ENCODE peak calls at places on chromosomes 7 and 10, in ten cellular contexts. F, T, O, A, I, D, R, W, V and X are unnamed samples.

GRCh38 chr7:15854841-15855576 is 168.5 kb upstream of the MEOX2 start:
- DNase-seq in F (no peak), T (no peak), A (no peak), I (no peak), V (no peak), D (no peak), W (no peak), O (no peak), R (no peak), X (no peak)

GRCh38 chr10:8489823-8490222 is 435.3 kb downstream of the GATA3 start:
- DNase-seq in W (no peak), V (no peak), D (no peak), A (no peak), F (no peak), I (no peak), T (no peak), O (no peak), R (no peak), X (no peak)

GRCh38 chr7:30249316-30249715 is 35.1 kb upstream of the ZNRF2 start:
- DNase-seq in D (no peak), V (no peak), A (no peak), T (no peak), R (no peak), I (no peak), W (no peak), O (no peak), F (no peak), X (no peak)

GRCh38 chr7:80372415-80372814 is 139.4 kb downstream of the GNAT3 start:
- DNase-seq in A (no peak), O (no peak), F (no peak), D (no peak), R (no peak), V (no peak), T (no peak), W (no peak), I (no peak), X (no peak)

GRCh38 chr7:55128693-55129394 is 110.0 kb downstream of the EGFR start:
- DNase-seq in R (no peak), I (no peak), O (no peak), V (peak), D (no peak), F (no peak), A (peak), T (no peak), W (no peak), X (no peak)

GRCh38 chr7:73343671-73344380 is 15.9 kb downstream of the FKBP6 start:
- DNase-seq in I (no peak), A (no peak), V (no peak), D (no peak), O (no peak), T (no peak), F (no peak), R (no peak), W (no peak), X (no peak)

GRCh38 chr10:31959461-31960173 is 31.0 kb upstream of the ARHGAP12 start:
- DNase-seq in O (no peak), A (no peak), W (no peak), I (peak), D (no peak), T (no peak), R (no peak), V (no peak), F (no peak), X (no peak)

GRCh38 chr7:158431941-158432347 is 155.7 kb downstream of the PTPRN2 start:
- DNase-seq in V (peak), T (peak), D (peak), O (no peak), F (no peak), I (peak), A (peak), R (no peak), W (no peak), X (peak)

GRCh38 chr7:52684388-52684787 is 351.0 kb upstream of the POM121L12 start:
- DNase-seq in F (no peak), D (no peak), R (no peak), T (no peak), O (no peak), W (no peak), V (no peak), I (no peak), A (no peak), X (no peak)

GRCh38 chr10:33215154-33215553 is 119.3 kb downstream of the NRP1 start:
- DNase-seq in O (peak), D (no peak), F (no peak), T (no peak), A (no peak), W (no peak), V (no peak), I (no peak), R (no peak), X (no peak)

GRCh38 chr7:116420003-116420402 is 79.5 kb upstream of the CAV2 start:
- DNase-seq in O (no peak), I (no peak), F (no peak), R (no peak), D (no peak), W (no peak), T (no peak), V (no peak), A (no peak), X (no peak)

GRCh38 chr7:127844165-127844564 is 187.1 kb downstream of the LRRC4 start:
- DNase-seq in T (no peak), O (no peak), R (no peak), D (no peak), A (no peak), W (no peak), I (no peak), F (no peak), V (no peak), X (no peak)

GRCh38 chr10:124864421-124865193 is 63.0 kb downstream of the ABRAXAS2 start:
- DNase-seq in O (no peak), F (no peak), A (no peak), D (peak), I (peak), W (no peak), T (peak), V (no peak), R (peak), X (no peak)

GRCh38 chr7:141460781-141461715 is 90.2 kb upstream of the AGK start:
- DNase-seq in V (no peak), I (no peak), A (no peak), W (no peak), O (no peak), D (no peak), R (no peak), T (no peak), F (no peak), X (no peak)

GRCh38 chr7:94510582-94511456 is 1.2 kb downstream of the CASD1 start:
- DNase-seq in R (peak), W (no peak), V (peak), F (peak), O (no peak), A (no peak), T (peak), I (peak), D (peak), X (no peak)

GRCh38 chr10:64067009-64067606 is 545.9 kb downstream of the REEP3 start:
- DNase-seq in I (peak), A (no peak), F (no peak), O (no peak), T (no peak), W (no peak), D (no peak), R (no peak), V (no peak), X (no peak)

GRCh38 chr7:99562832-99563231 is 4.4 kb downstream of the ZNF655 start:
- DNase-seq in V (no peak), W (no peak), O (peak), D (no peak), A (no peak), I (peak), T (peak), F (no peak), R (no peak), X (no peak)

GRCh38 chr10:110865804-110866482 is 5.8 kb upstream of the PDCD4 start:
- DNase-seq in F (no peak), V (no peak), W (no peak), O (no peak), D (no peak), A (no peak), R (no peak), I (no peak), T (no peak), X (no peak)

GRCh38 chr10:125624800-125625199 is 58.2 kb downstream of the TEX36 start:
- DNase-seq in V (no peak), D (no peak), I (peak), O (no peak), T (no peak), R (no peak), A (no peak), F (no peak), W (no peak), X (peak)

GRCh38 chr7:97680622-97681021 is 51.3 kb upstream of the TAC1 start:
- DNase-seq in R (no peak), T (no peak), V (no peak), D (no peak), I (no peak), F (no peak), O (no peak), W (no peak), A (no peak), X (no peak)

GRCh38 chr7:53740971-53741370 is 705.5 kb downstream of the POM121L12 start:
- DNase-seq in D (no peak), F (no peak), A (no peak), V (no peak), T (no peak), I (no peak), W (no peak), O (no peak), R (no peak), X (no peak)

GRCh38 chr10:49484501-49485230 is 54.3 kb downstream of the ERCC6 start:
- DNase-seq in O (no peak), R (no peak), W (no peak), I (no peak), F (no peak), V (no peak), T (no peak), D (no peak), A (no peak), X (no peak)

GRCh38 chr10:72084094-72084459 is 4.3 kb downstream of the SPOCK2 start:
- DNase-seq in R (no peak), F (no peak), D (no peak), W (no peak), T (no peak), O (no peak), A (no peak), I (peak), V (no peak), X (no peak)

DNA sequence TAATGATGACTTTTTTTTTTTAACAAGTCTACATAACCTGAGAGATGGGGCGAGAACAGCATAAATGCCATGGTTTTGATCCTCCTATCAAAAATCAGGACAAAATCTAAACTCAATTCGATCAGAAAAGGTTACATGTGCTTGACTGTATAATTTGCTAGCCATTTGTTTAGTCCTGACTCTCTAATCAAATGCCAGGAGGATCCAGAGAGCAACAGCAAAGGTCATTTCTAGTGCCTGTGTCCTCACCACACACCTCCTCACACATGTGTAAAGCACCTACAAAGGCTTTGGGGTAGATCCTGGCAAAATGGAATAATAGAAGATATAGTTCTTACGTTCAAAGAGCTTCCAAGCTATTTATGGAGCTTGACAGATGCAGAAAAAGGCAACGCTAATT is 11.0 kb upstream of the FAS start:
- DNase-seq in O (no peak), F (no peak), T (no peak), R (no peak), I (no peak), W (no peak), A (no peak), V (no peak), D (no peak), X (no peak)
- H3K4me3 ChIP-seq in O (no peak), F (no peak), T (no peak), R (no peak), I (no peak), W (no peak), A (peak), V (no peak), D (no peak), X (peak)

DNA sequence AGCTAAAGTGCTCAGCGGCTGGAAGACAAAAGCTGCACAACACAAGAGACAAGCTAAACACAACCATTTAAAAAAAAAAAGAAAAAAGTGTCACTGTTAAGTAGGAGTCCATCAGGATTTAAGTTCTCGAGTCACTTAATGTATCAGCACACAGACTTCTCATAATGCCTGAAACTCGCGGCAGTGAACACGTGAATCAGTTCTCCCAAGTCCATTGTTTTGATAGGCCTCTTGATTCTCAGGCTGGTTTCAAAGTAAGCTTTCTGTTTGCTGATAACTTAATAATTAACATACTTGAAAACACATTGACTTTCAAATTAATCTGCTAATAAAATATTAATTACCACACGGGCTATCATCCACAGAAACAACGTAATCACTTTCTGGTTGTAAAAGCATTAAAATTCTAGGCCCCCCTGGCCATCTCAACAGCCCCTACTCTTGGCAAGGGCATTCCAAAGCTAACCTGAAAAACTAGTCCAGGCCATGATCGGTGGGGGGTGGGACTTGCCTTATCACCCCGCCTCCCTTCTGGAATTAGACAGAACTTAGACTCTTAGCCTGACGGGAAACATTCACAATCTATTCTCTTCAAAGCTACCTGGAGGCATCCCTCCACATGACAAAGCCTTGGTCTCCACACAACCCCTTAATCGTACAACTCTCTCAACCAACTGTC is 129.0 kb downstream of the DIP2C start:
- DNase-seq in A (no peak), R (no peak), T (no peak), O (no peak), D (no peak), I (no peak), V (no peak), F (no peak), W (no peak), X (peak)
- TF ChIP-seq CTCF in A (no peak), R (no peak), T (no peak), O (no peak), D (no peak), I (no peak), V (no peak), F (no peak), W (no peak), X (no peak)

GRCh38 chr10:86520871-86521619 is 547 bp downstream of the WAPL start:
- DNase-seq in D (peak), A (peak), F (peak), W (no peak), I (peak), R (peak), T (peak), O (no peak), V (peak), X (peak)

GRCh38 chr10:86521620-86522384 is at the start of gene WAPL:
- DNase-seq in F (peak), D (peak), W (peak), A (peak), O (peak), I (peak), R (peak), T (peak), V (peak), X (peak)

GRCh38 chr10:86522385-86522855 is 828 bp upstream of the WAPL start:
- DNase-seq in T (no peak), F (no peak), I (no peak), A (no peak), V (no peak), O (no peak), W (no peak), R (no peak), D (no peak), X (no peak)

GRCh38 chr10:86524225-86524982 is 2.8 kb upstream of the WAPL start:
- DNase-seq in W (no peak), O (no peak), V (no peak), A (no peak), F (no peak), R (no peak), D (no peak), I (no peak), T (no peak), X (no peak)

GRCh38 chr10:86523348-86523747 is 1.8 kb upstream of the WAPL start:
- DNase-seq in I (no peak), T (no peak), W (no peak), R (peak), V (no peak), D (no peak), F (no peak), A (no peak), O (no peak), X (no peak)
- H3K4me3 ChIP-seq in I (no peak), T (no peak), W (no peak), R (peak), V (no peak), D (no peak), F (no peak), A (no peak), O (no peak), X (no peak)

GRCh38 chr7:37832194-37832593 is 16.2 kb upstream of the NME8 start:
- DNase-seq in F (peak), D (peak), O (no peak), A (peak), W (no peak), T (peak), I (peak), R (no peak), V (peak), X (no peak)
- TF ChIP-seq CTCF in F (no peak), D (peak), O (no peak), A (no peak), W (peak), T (no peak), I (peak), R (peak), V (peak), X (no peak)

GRCh38 chr7:2631924-2632716 is at the start of gene TTYH3:
- DNase-seq in O (no peak), D (no peak), V (peak), R (no peak), F (no peak), A (peak), W (no peak), T (no peak), I (peak), X (no peak)

GRCh38 chr7:2632717-2633537 is 1.1 kb downstream of the TTYH3 start:
- DNase-seq in I (peak), T (peak), D (peak), W (no peak), F (peak), A (peak), V (peak), O (no peak), R (peak), X (peak)

GRCh38 chr7:2634265-2635145 is 2.7 kb downstream of the TTYH3 start:
- DNase-seq in R (no peak), O (no peak), F (no peak), I (peak), W (no peak), A (no peak), D (no peak), V (no peak), T (no peak), X (no peak)

GRCh38 chr7:2635148-2635668 is 3.4 kb downstream of the TTYH3 start:
- DNase-seq in O (no peak), D (no peak), W (no peak), R (no peak), T (no peak), A (no peak), V (no peak), F (no peak), I (no peak), X (no peak)

DNA sequence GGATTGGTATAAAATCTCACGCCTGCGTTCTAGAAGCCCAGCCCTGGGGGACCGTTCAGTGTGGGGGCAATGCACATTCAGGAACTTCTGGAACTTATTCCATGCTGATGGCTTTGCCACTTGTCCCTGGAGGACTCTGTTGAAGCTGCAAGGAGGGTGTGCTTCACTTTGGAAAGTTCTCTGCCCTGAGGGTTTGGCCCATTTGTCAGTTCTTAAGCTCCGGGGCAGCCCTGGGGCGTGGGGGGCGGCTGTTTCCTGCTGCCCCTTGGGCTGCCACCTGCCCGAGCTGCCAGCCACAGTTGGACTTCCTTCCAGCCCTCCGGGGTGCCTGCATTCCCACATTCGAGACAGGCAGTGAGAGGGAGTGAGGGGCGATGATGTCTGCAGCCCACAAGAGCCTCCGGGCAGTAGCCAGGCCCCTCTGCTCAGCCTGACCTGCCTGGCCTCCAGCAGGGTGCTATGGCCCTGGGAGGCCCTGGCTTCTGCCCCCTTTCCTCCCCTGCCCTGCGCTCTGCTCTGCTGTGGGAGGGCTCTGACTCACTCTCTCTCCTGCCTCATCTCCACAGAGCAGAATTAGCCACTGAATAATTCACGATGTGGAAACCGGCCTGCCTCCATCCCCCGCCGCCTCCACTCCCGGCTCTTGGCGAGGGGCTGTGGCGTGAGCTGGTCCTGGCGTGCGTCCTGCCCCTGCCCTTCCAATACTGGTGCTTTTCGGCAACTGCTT is 1.9 kb downstream of the TTYH3 start:
- DNase-seq in D (peak), W (no peak), V (peak), O (peak), R (no peak), T (no peak), I (peak), F (no peak), A (peak), X (peak)
- H3K4me3 ChIP-seq in D (peak), W (peak), V (peak), O (peak), R (peak), T (peak), I (peak), F (peak), A (peak), X (peak)

GRCh38 chr10:105974803-105975456 is 1189.6 kb downstream of the SORCS1 start:
- DNase-seq in A (peak), V (no peak), I (peak), R (peak), T (no peak), F (no peak), O (no peak), D (no peak), W (no peak), X (no peak)
- TF ChIP-seq CTCF in A (peak), V (peak), I (peak), R (peak), T (peak), F (peak), O (peak), D (peak), W (peak), X (peak)

GRCh38 chr7:152924238-152924637 is 164.7 kb downstream of the ACTR3B start:
- DNase-seq in R (no peak), T (no peak), W (no peak), V (no peak), A (no peak), O (no peak), D (no peak), F (no peak), I (no peak), X (no peak)

GRCh38 chr7:152925412-152926147 is 166.0 kb downstream of the ACTR3B start:
- DNase-seq in T (no peak), A (no peak), W (no peak), D (no peak), I (no peak), F (no peak), R (peak), O (no peak), V (peak), X (no peak)

GRCh38 chr7:152923711-152924110 is 164.2 kb downstream of the ACTR3B start:
- DNase-seq in F (no peak), I (no peak), V (no peak), R (no peak), W (no peak), O (no peak), T (no peak), D (no peak), A (no peak), X (no peak)

GRCh38 chr7:152922318-152923081 is 162.9 kb downstream of the ACTR3B start:
- DNase-seq in O (no peak), F (no peak), A (no peak), I (no peak), R (no peak), V (no peak), W (no peak), D (no peak), T (no peak), X (no peak)

DNA sequence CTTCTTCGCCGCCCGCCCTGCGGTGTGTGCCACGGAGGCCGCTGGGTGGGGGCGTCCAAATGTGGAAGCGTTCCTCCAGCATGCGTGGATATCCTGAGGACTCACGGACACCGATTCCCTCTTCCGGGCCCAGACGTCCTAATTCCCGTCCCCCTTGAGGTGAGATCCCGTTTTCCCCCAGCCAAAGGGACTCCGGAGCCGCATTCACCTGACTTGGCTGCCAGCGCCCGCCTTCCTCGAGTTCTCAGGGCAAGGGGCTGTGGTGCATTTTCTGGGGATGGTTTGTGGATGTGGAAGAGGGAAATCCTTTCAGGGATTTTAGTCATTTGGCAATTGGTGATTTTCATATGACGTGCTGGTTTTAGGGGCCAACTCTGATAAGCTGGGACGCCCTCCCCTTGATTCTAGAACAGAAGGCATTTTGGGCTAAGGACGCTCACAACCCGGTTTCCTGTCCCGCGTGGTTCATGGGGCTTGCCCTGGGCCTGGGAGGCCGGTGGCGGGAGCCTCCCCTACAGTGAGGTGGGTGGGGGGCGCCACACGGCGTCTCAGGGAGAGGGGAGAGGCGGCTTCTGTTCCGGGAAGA is 165.4 kb downstream of the ACTR3B start:
- DNase-seq in D (no peak), F (no peak), I (no peak), V (no peak), T (no peak), A (no peak), W (no peak), R (no peak), O (no peak), X (no peak)
- H3K4me3 ChIP-seq in D (no peak), F (no peak), I (no peak), V (peak), T (no peak), A (peak), W (no peak), R (peak), O (no peak), X (peak)